ENCODE peak calls at places on chromosomes 6 and 20, in five cellular contexts. N is mucosa of descending colon, O is sigmoid colon, A is thoracic aorta, R is upper lobe of right lung. D is an unnamed sample. For H3K36me3 and H3K9me3, the result is how much of the 10 kb centered on the place peaks cover.

GRCh38 chr6:17281100-17281496 is at the start of gene RBM24:
- DNase-seq in R (peak), O (peak), N (peak), A (no peak), D (peak)

GRCh38 chr6:34017106-34017805 is 128.6 kb downstream of the GRM4 start:
- DNase-seq in A (no peak), R (no peak), N (no peak), O (no peak), D (no peak)

GRCh38 chr20:47688385-47689381 is 96.6 kb downstream of the SULF2 start:
- DNase-seq in A (no peak), O (no peak), N (no peak), R (no peak), D (peak)

GRCh38 chr6:138182939-138183791 is 21.4 kb downstream of the ARFGEF3 start:
- DNase-seq in O (no peak), N (no peak), R (no peak), A (no peak), D (no peak)

GRCh38 chr6:139979021-139979721 is 604.7 kb upstream of the CITED2 start:
- DNase-seq in O (no peak), R (no peak), A (no peak), N (no peak), D (no peak)

GRCh38 chr6:155466546-155466945 is 10.9 kb upstream of the NOX3 start:
- DNase-seq in A (no peak), O (no peak), N (no peak), R (no peak), D (no peak)

GRCh38 chr6:166957087-166957804 is 896 bp upstream of the RNASET2 start:
- DNase-seq in A (no peak), R (peak), N (peak), O (peak), D (no peak)

GRCh38 chr20:5191829-5192569 is 65.2 kb downstream of the CDS2 start:
- DNase-seq in R (no peak), N (no peak), O (no peak), A (no peak), D (peak)

GRCh38 chr6:282177-282866 is 10.0 kb upstream of the DUSP22 start:
- DNase-seq in R (no peak), A (no peak), O (no peak), N (no peak), D (no peak)

GRCh38 chr6:53347250-53347920 is 1.4 kb downstream of the ELOVL5 start:
- DNase-seq in N (no peak), A (no peak), O (no peak), R (no peak), D (no peak)

GRCh38 chr20:24991897-24992419 is 593 bp downstream of the APMAP start:
- DNase-seq in N (peak), R (peak), O (peak), A (no peak), D (peak)

GRCh38 chr6:148455225-148455624 is 112.6 kb downstream of the SASH1 start:
- DNase-seq in N (no peak), O (no peak), A (no peak), R (no peak), D (peak)

GRCh38 chr20:51639206-51639832 is 96.8 kb upstream of the NFATC2 start:
- DNase-seq in A (no peak), N (no peak), R (no peak), O (peak), D (peak)

GRCh38 chr6:128443553-128443952 is 76.8 kb downstream of the PTPRK start:
- DNase-seq in O (no peak), N (no peak), R (no peak), A (no peak), D (no peak)

GRCh38 chr20:62065669-62066338 is at the start of gene TAF4:
- DNase-seq in O (peak), A (no peak), N (peak), R (peak), D (peak)

GRCh38 chr6:112360498-112360897 is 13.4 kb downstream of the RFPL4B start:
- DNase-seq in R (no peak), N (no peak), O (no peak), A (no peak), D (no peak)

GRCh38 chr20:24764825-24765224 is 184.2 kb upstream of the CST7 start:
- DNase-seq in A (no peak), O (no peak), R (no peak), N (no peak), D (no peak)

GRCh38 chr20:39903806-39904205 is 785.2 kb downstream of the MAFB start:
- DNase-seq in R (no peak), N (no peak), A (no peak), O (no peak), D (no peak)

GRCh38 chr6:10520468-10520867 is 683 bp upstream of the GCNT2 start:
- DNase-seq in O (no peak), A (no peak), N (no peak), R (no peak), D (peak)

GRCh38 chr20:52448513-52448912 is 256.9 kb upstream of the ZFP64 start:
- DNase-seq in O (no peak), A (no peak), R (no peak), N (no peak), D (no peak)

GRCh38 chr6:143232849-143233248 is 172.2 kb downstream of the AIG1 start:
- DNase-seq in R (no peak), N (no peak), A (no peak), O (no peak), D (peak)

GRCh38 chr6:129359811-129360787 is 349.9 kb downstream of the ARHGAP18 start:
- DNase-seq in N (no peak), O (no peak), R (no peak), A (no peak), D (no peak)

GRCh38 chr20:58144071-58144470 is 84.4 kb downstream of the ANKRD60 start:
- DNase-seq in N (no peak), A (no peak), O (peak), R (peak), D (no peak)

GRCh38 chr6:34951741-34952140 is 62.7 kb downstream of the ANKS1A start:
- DNase-seq in O (no peak), A (no peak), N (no peak), R (no peak), D (no peak)

GRCh38 chr6:159557046-159557445 is 136.0 kb downstream of the SOD2 start:
- DNase-seq in N (no peak), A (no peak), O (peak), R (no peak), D (no peak)

GRCh38 chr6:57329933-57330332 is 12.5 kb downstream of the PRIM2 start:
- DNase-seq in O (no peak), R (no peak), N (no peak), A (no peak), D (no peak)

GRCh38 chr20:50289581-50289980 is 99.0 kb downstream of the CEBPB start:
- DNase-seq in N (no peak), A (no peak), R (no peak), O (no peak), D (no peak)

GRCh38 chr20:35883341-35883777 is 70.9 kb downstream of the SCAND1 start:
- DNase-seq in R (no peak), O (no peak), A (no peak), N (no peak), D (no peak)

GRCh38 chr20:35885212-35885611 is 69.1 kb downstream of the SCAND1 start:
- DNase-seq in O (no peak), A (no peak), R (no peak), N (no peak), D (no peak)

GRCh38 chr20:35886537-35886936 is 67.8 kb downstream of the SCAND1 start:
- DNase-seq in O (no peak), N (no peak), R (no peak), A (no peak), D (peak)

GRCh38 chr20:35883778-35884540 is 70.3 kb downstream of the SCAND1 start:
- DNase-seq in R (peak), O (peak), N (no peak), A (peak), D (peak)

DNA sequence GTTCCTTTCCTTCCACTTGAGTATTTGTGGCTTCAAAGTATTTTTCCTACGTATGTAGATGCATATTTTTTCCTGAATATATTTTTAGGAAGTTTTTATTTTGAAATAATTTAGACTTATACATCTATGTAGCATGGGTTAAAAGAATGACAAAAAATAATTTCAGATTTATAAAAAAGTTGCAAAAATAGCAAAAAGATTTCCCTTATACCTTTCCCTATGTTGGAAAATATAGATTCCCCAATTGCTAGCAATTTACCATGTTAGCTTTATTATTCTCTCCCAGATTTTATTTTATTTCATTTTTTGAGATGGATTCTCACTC is 69.8 kb downstream of the SCAND1 start:
- DNase-seq in A (no peak), O (no peak), N (no peak), R (no peak), D (no peak)
- H3K4me3 ChIP-seq in A (peak), O (no peak), N (no peak), R (no peak), D (no peak)

GRCh38 chr6:87518453-87518852 is 45.7 kb downstream of the SLC35A1 start:
- DNase-seq in A (no peak), N (no peak), O (no peak), R (no peak), D (no peak)

DNA sequence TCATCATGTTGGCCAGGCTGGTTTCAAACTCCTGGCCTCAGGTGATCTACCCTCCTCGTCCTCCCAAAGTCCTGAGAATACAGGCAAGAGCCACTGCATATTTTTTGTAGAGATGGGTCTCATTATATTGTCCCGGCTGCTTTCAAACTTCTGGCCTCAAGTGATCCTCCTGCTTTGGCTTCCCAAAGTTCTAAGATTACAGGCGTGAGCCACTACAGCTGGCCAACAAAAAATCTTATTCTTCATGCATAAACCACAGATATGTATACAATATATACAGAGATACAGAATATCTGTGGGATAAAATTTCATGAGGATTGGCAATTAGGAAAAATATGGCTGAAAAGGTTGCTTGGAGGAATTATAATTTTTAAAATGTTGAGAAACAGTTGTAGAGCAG is 49.9 kb downstream of the SLC35A1 start:
- DNase-seq in R (no peak), A (no peak), N (no peak), O (no peak), D (no peak)
- H3K36me3 ChIP-seq in R (half or more), A (under half), N (under half), O (under half), D (half or more)

GRCh38 chr6:44949595-44950201 is 378.4 kb upstream of the RUNX2 start:
- DNase-seq in A (no peak), R (no peak), N (no peak), O (no peak), D (no peak)
- H3K9me3 ChIP-seq in A (under half), R (under half), N (under half), O (under half), D (under half)

GRCh38 chr20:63734946-63735858 is 1.3 kb upstream of the LIME1 start:
- DNase-seq in A (no peak), N (peak), R (no peak), O (peak), D (no peak)

GRCh38 chr20:63734111-63734945 is 2.1 kb upstream of the LIME1 start:
- DNase-seq in R (no peak), N (peak), O (peak), A (no peak), D (no peak)

GRCh38 chr20:63737690-63737939 is 1.2 kb downstream of the LIME1 start:
- DNase-seq in R (no peak), O (no peak), N (no peak), A (no peak), D (no peak)

GRCh38 chr20:63736893-63737689 is 627 bp downstream of the LIME1 start:
- DNase-seq in O (peak), R (peak), N (peak), A (no peak), D (no peak)

GRCh38 chr20:63735859-63736718 is at the start of gene LIME1:
- DNase-seq in O (peak), N (peak), A (no peak), R (peak), D (no peak)
- H3K4me3 ChIP-seq in O (peak), N (no peak), A (peak), R (peak), D (no peak)

GRCh38 chr6:20399518-20399917 is 2.2 kb upstream of the E2F3 start:
- DNase-seq in O (no peak), A (no peak), R (no peak), N (no peak), D (no peak)
- H3K36me3 ChIP-seq in O (under half), A (under half), R (under half), N (under half), D (under half)

DNA sequence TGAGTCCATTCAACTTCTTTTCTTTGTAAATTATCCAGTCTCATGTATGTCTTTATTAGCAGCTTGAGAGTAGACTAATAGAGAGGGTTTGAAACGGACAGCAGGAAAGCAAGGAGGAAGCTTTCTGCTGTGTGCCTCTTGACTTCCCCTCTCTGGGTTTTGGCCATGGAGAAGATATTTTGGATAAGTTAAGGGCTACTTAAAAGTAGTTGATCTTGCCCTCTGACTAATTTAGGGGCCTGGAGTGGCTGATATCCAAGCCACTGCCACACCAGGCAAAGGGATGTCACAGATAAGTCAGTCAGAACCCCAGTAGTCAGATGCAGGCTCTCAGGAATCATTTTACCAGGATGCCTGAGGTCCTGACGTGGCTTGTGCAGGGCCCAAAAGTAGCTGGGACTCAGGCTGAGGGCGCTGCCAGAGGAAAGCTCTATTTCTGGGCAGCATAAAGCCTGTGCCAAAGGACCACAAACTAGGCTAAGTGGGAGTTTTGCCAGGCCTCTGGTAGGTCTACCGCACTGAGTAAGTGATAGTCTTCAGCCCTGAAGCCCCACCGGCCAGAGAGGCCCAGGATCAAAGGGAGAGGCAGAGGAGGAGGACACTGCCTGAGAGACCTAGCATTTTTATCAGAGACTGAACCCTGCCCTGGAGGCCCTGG is 41.6 kb upstream of the IYD start:
- DNase-seq in N (no peak), A (no peak), O (no peak), R (no peak), D (peak)
- H3K9me3 ChIP-seq in N (under half), A (under half), O (under half), R (under half), D (under half)

GRCh38 chr6:89392823-89393222 is 19.2 kb downstream of the RRAGD start:
- DNase-seq in A (no peak), N (no peak), R (no peak), O (no peak), D (no peak)
- H3K4me3 ChIP-seq in A (no peak), N (no peak), R (no peak), O (no peak), D (no peak)

GRCh38 chr20:48999890-49000870 is 45.9 kb upstream of the CSE1L start:
- DNase-seq in N (no peak), O (no peak), R (no peak), A (no peak), D (no peak)

GRCh38 chr20:48990467-48990866 is 55.6 kb upstream of the CSE1L start:
- DNase-seq in R (no peak), O (no peak), N (no peak), A (no peak), D (no peak)

DNA sequence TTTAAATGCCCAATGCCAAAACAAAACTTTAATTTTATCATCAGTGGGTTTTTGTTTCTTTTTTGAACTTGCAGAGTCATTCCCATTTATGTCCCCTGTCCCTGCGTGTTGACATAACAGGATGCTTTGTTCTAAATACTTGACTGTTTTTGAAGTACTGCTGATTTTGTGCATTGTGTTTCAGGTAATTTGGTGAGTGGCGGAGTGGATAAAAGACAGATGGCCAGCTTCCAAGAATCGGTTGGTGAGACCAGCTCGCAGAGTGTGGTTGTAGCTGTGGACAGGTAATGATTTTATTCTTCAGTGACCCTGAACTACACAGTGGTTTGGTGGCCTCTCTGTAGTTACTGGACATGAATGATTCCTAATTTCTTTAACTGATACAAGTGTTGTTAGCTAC is 50.5 kb upstream of the CSE1L start:
- DNase-seq in N (no peak), A (no peak), O (no peak), R (no peak), D (no peak)
- H3K36me3 ChIP-seq in N (under half), A (half or more), O (half or more), R (half or more), D (half or more)

DNA sequence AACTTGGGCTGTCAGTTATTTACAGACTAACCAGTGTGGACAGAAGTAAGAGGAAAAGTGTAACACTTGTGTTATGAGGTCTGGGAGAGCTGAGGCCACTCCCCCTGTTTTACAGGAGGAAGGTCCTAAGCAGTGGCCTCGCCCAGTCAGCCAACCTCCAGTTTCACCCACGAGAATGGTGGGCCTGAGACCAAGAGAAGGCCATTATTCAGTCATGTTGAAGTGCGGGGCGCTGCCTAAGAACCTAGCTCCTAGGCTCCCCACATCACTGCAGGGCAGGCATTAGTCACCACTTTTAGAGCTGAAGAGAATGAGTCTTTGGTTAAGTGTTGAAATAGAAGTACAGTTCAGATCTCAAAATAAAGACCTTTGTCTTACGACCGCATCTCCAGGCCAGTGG is 27.9 kb downstream of the CDYL start:
- DNase-seq in R (no peak), N (no peak), A (no peak), O (no peak), D (no peak)
- H3K9me3 ChIP-seq in R (under half), N (under half), A (under half), O (under half), D (under half)

DNA sequence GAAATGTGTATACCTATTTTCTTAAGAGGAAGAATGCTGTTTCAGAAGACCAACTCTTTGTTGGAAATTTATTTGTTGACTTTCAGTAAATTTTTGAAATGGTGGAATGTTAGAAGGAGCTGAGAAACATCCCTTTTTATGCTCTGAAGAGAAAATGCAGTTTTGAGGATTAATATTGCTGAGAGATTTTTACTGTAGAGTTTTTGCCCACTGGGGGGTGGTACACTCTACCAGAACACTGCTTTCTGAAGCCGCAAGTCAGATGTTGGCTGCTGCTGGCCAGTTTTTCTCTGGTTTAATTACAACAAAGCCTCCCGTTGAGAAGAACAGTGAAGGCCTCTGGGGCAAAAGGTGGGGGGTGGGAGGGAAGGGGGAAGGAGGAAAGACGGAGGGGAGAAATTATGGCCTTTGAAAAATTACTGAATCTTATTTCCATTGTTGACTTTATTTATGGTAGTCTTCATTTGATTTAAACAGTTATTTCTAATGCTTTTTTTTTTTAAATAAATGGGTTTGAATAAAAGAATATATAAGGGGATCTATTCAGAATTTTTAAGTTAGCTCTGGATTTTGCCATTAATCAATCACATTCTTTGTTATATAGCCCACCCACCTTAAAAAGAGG is 3.0 kb downstream of the FLRT3 start:
- DNase-seq in A (no peak), N (no peak), R (no peak), O (peak), D (peak)
- H3K4me3 ChIP-seq in A (no peak), N (no peak), R (peak), O (peak), D (peak)